ENCODE peak calls at places on chromosomes 3 and 15, in eight cellular contexts. Q is B cell, H is left ventricle myocardium inferior, V is natural killer cell, E is MCF 10A, O is GM10248, F is foreskin fibroblast, M is NB4. I is an unnamed sample.

GRCh38 chr3:163261056-163261455 is 1764.4 kb downstream of the OTOL1 start:
- DNase-seq in Q (no peak), H (no peak), V (no peak), E (no peak), O (no peak), F (no peak), M (peak), I (no peak)

GRCh38 chr3:45551214-45552010 is 43.1 kb upstream of the LIMD1 start:
- DNase-seq in Q (no peak), H (peak), V (no peak), E (peak), O (no peak), F (peak), M (peak), I (no peak)

GRCh38 chr3:105042586-105042985 is 324.1 kb upstream of the ALCAM start:
- DNase-seq in Q (no peak), H (no peak), V (no peak), E (no peak), O (no peak), F (no peak), M (no peak), I (no peak)

GRCh38 chr3:111998661-111999641 is at the start of gene TAGLN3:
- DNase-seq in Q (peak), H (no peak), V (no peak), E (peak), O (peak), F (no peak), M (no peak), I (no peak)

GRCh38 chr3:172530566-172530965 is 7.3 kb upstream of the TNFSF10 start:
- DNase-seq in Q (no peak), H (no peak), V (no peak), E (no peak), O (no peak), F (no peak), M (peak), I (no peak)

GRCh38 chr3:53996153-53996861 is 104.6 kb upstream of the SELENOK start:
- DNase-seq in Q (no peak), H (no peak), V (no peak), E (peak), O (no peak), F (no peak), M (peak), I (no peak)

GRCh38 chr15:72106068-72106467 is 11.9 kb downstream of the MYO9A start:
- DNase-seq in Q (no peak), H (no peak), V (no peak), E (no peak), O (no peak), F (no peak), M (no peak), I (no peak)

GRCh38 chr3:122021811-122022401 is at the start of gene ILDR1:
- DNase-seq in Q (peak), H (no peak), V (no peak), E (peak), O (peak), F (no peak), M (no peak), I (peak)

GRCh38 chr3:138118863-138119766 is 3.7 kb upstream of the DZIP1L start:
- DNase-seq in Q (peak), H (peak), V (no peak), E (peak), O (peak), F (peak), M (peak), I (peak)

GRCh38 chr3:113287818-113288648 is 76.7 kb downstream of the BOC start:
- DNase-seq in Q (peak), H (no peak), V (no peak), E (peak), O (peak), F (peak), M (peak), I (peak)

GRCh38 chr15:39918688-39919385 is 1.2 kb downstream of the GPR176 start:
- DNase-seq in Q (no peak), H (no peak), V (no peak), E (peak), O (no peak), F (peak), M (no peak), I (no peak)

GRCh38 chr3:14262212-14262611 is 83.6 kb downstream of the LSM3 start:
- DNase-seq in Q (no peak), H (no peak), V (no peak), E (no peak), O (no peak), F (no peak), M (peak), I (no peak)

GRCh38 chr3:110684436-110684835 is 387.2 kb upstream of the NECTIN3 start:
- DNase-seq in Q (no peak), H (no peak), V (no peak), E (no peak), O (no peak), F (no peak), M (no peak), I (no peak)

GRCh38 chr3:149532463-149533180 is 58.1 kb downstream of the TM4SF4 start:
- DNase-seq in Q (no peak), H (no peak), V (no peak), E (no peak), O (peak), F (no peak), M (no peak), I (no peak)

GRCh38 chr15:96893159-96893906 is 562.8 kb downstream of the NR2F2 start:
- DNase-seq in Q (no peak), H (no peak), V (no peak), E (peak), O (no peak), F (no peak), M (peak), I (no peak)

GRCh38 chr3:152445227-152445626 is 176.5 kb downstream of the MBNL1 start:
- DNase-seq in Q (no peak), H (no peak), V (no peak), E (no peak), O (no peak), F (no peak), M (no peak), I (no peak)

GRCh38 chr3:139292933-139293664 is 50.7 kb upstream of the MRPS22 start:
- DNase-seq in Q (no peak), H (no peak), V (no peak), E (peak), O (no peak), F (peak), M (no peak), I (no peak)

GRCh38 chr3:46087871-46088270 is 60.6 kb upstream of the XCR1 start:
- DNase-seq in Q (no peak), H (no peak), V (no peak), E (peak), O (no peak), F (peak), M (peak), I (no peak)

GRCh38 chr15:68501616-68502015 is 69.7 kb upstream of the ITGA11 start:
- DNase-seq in Q (no peak), H (no peak), V (no peak), E (no peak), O (no peak), F (no peak), M (no peak), I (no peak)

GRCh38 chr3:33440328-33440577 is at the start of gene UBP1:
- DNase-seq in Q (peak), H (peak), V (no peak), E (no peak), O (no peak), F (no peak), M (no peak), I (peak)

DNA sequence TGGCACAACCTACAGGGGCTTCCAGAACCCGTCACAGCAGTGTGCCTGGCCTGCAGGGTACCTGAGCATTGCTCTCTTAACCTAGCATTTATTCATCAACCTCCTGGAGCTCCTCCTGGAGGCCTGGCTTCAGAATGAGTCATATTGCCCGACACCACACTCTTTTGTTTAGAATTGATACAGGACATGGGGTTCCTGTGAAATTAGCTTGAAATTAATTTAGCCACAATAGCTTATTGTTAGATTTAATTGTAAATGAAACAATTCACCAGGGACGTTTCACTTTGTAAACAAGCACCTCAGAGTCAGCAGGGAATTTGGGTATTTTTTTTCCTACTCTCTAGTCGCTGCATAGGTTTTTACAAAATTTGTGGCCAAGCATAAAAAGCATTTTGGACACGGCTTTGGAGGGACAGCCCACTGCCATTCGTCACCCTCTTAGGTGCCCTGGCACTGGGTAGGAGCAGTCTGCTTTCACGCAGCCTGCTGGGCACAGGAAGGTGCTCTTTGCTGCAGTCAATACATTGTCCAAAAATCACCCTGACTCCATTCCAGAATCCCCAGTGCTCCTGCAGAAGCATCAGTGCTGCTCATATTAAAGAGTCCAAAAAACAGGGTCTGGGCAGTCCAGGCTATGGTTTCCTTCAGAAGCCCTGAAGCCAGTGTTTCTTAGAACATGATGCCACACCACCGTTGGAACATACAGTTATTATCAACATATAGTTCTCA is 60.8 kb upstream of the MEF2A start:
- DNase-seq in Q (no peak), H (no peak), V (no peak), E (peak), O (peak), F (no peak), M (peak), I (no peak)
- TF ChIP-seq CTCF in Q (no peak), H (no peak), V (no peak), E (no peak), O (peak), F (no peak), M (no peak), I (no peak)

DNA sequence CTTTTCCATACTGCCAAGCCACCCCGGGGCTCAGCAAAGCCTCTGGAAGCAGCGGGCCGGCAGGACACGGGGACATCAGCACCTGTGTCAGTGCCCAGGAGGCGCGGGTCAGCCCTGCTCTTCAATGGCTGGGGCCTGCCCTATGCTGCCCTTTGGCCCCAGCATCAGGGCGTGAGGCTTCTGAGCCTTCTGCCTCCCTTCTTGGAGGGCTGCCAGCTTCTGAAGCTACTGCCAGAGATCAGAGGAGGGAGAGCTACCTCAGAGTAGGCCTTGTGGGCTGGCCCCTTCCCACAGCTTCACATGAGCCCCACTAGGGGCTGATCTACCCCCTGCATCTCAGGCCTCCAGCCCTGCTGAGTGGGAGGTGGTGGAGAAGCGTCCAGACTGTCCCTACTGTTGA is 13.0 kb upstream of the TMEM115 start:
- DNase-seq in Q (no peak), H (no peak), V (no peak), E (no peak), O (no peak), F (no peak), M (no peak), I (no peak)
- TF ChIP-seq CTCF in Q (no peak), H (no peak), V (no peak), E (no peak), O (no peak), F (no peak), M (no peak), I (no peak)

DNA sequence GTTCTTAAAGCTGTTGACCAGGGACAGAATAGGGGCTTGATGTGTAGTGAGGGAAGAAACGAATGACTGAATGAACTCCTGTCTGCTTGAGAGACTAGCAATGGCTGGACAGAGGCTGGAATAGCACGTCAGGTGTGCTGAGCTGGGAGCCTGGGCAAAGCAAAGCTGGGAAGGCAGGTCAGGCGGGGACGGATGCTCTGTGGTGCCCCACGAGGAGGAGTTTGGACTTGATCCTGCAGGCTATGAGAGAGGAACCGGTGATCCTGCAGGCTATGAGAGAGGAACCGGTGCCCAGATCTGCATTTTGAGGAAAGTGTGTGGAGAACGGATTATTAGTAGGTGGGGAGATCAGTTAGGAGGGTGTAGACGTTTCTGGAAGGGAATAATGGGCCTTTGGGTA is 31.3 kb upstream of the PSTPIP1 start:
- DNase-seq in Q (no peak), H (no peak), V (no peak), E (peak), O (no peak), F (no peak), M (no peak), I (no peak)
- TF ChIP-seq CTCF in Q (no peak), H (no peak), V (no peak), E (no peak), O (no peak), F (no peak), M (no peak), I (peak)

GRCh38 chr3:141011511-141012262 is 39.5 kb upstream of the SPSB4 start:
- DNase-seq in Q (peak), H (peak), V (peak), E (peak), O (peak), F (peak), M (peak), I (peak)
- TF ChIP-seq CTCF in Q (peak), H (peak), V (peak), E (peak), O (peak), F (peak), M (peak), I (peak)

I was measured in progenitor cell of endocrine pancreas.